ENCODE peak calls at places on chromosomes 16 and 17, in ten cellular contexts. O is sigmoid colon, P is fibroblast of pulmonary artery, S is ovary, F is endodermal cell, H is foreskin fibroblast, T is heart left ventricle, Q is tibial artery, U is AG10803, D is fibroblast of lung. Y is an unnamed sample.

GRCh38 chr17:76432712-76433336 is 20.1 kb downstream of the UBE2O start:
- DNase-seq in T (no peak), P (peak), D (no peak), U (no peak), F (peak), O (no peak), S (no peak), H (no peak), Q (no peak), Y (peak)

GRCh38 chr17:17325228-17325627 is 22.1 kb downstream of the NT5M start:
- DNase-seq in F (peak), O (no peak), H (no peak), U (no peak), P (no peak), D (no peak), S (no peak), Q (peak), T (no peak), Y (no peak)

GRCh38 chr17:30368896-30369720 is 9.6 kb upstream of the CPD start:
- DNase-seq in S (no peak), D (no peak), U (no peak), F (no peak), Q (no peak), H (no peak), T (no peak), P (no peak), O (no peak), Y (no peak)

GRCh38 chr16:86378831-86379504 is 131.4 kb upstream of the FOXF1 start:
- DNase-seq in P (no peak), Q (no peak), O (no peak), F (no peak), D (no peak), H (no peak), U (no peak), S (no peak), T (no peak), Y (no peak)

GRCh38 chr17:38748329-38749221 is at the start of gene PCGF2:
- DNase-seq in P (peak), H (peak), O (peak), D (peak), U (peak), Q (peak), S (peak), T (peak), F (peak), Y (peak)

GRCh38 chr16:23071202-23072083 is 77.8 kb downstream of the USP31 start:
- DNase-seq in T (no peak), H (no peak), P (peak), U (peak), Q (no peak), D (peak), S (peak), F (no peak), O (no peak), Y (no peak)

GRCh38 chr17:45367216-45367615 is 50.4 kb upstream of the MAP3K14 start:
- DNase-seq in U (no peak), S (peak), P (no peak), Q (no peak), O (peak), T (no peak), H (no peak), F (peak), D (no peak), Y (no peak)

GRCh38 chr16:17281052-17281451 is 189.7 kb downstream of the XYLT1 start:
- DNase-seq in D (no peak), S (no peak), U (no peak), O (no peak), P (no peak), H (no peak), Q (no peak), T (no peak), F (no peak), Y (no peak)

GRCh38 chr17:50361561-50362480 is 11.2 kb downstream of the MRPL27 start:
- DNase-seq in U (peak), H (peak), F (peak), D (peak), S (peak), Q (no peak), O (peak), P (peak), T (peak), Y (peak)

GRCh38 chr17:73231363-73231762 is 30.3 kb downstream of the CPSF4L start:
- DNase-seq in F (no peak), P (peak), D (peak), H (no peak), T (no peak), Q (no peak), S (no peak), U (peak), O (no peak), Y (peak)

GRCh38 chr17:16425698-16426659 is 10.6 kb downstream of the TRPV2 start:
- DNase-seq in F (no peak), D (no peak), T (no peak), U (no peak), O (no peak), Q (no peak), P (no peak), S (no peak), H (no peak), Y (no peak)

GRCh38 chr17:66076546-66077190 is 115.3 kb downstream of the CEP112 start:
- DNase-seq in U (no peak), Q (no peak), S (no peak), P (no peak), O (no peak), D (no peak), H (no peak), T (peak), F (peak), Y (no peak)

GRCh38 chr17:45228985-45229517 is 7.4 kb downstream of the FMNL1 start:
- DNase-seq in F (peak), H (peak), Q (peak), O (peak), D (peak), T (peak), U (peak), S (peak), P (peak), Y (peak)

GRCh38 chr16:3696425-3697218 is 20.7 kb downstream of the TRAP1 start:
- DNase-seq in H (peak), Q (no peak), U (peak), D (peak), F (no peak), P (peak), O (no peak), S (no peak), T (no peak), Y (no peak)

GRCh38 chr17:73976676-73977521 is 226.6 kb upstream of the RPL38 start:
- DNase-seq in S (no peak), P (peak), H (no peak), Q (no peak), F (no peak), D (peak), U (peak), T (peak), O (no peak), Y (no peak)

GRCh38 chr17:10151667-10152496 is 46.5 kb downstream of the GAS7 start:
- DNase-seq in T (no peak), H (no peak), S (no peak), P (no peak), F (no peak), Q (peak), D (peak), O (peak), U (no peak), Y (no peak)

GRCh38 chr17:50687200-50688066 is 20.3 kb downstream of the ANKRD40 start:
- DNase-seq in T (no peak), O (peak), U (peak), D (peak), F (peak), S (peak), P (peak), H (no peak), Q (peak), Y (no peak)

GRCh38 chr17:61251939-61252865 is 147.4 kb upstream of the TBX2 start:
- DNase-seq in S (peak), D (peak), F (peak), P (peak), H (peak), Q (peak), T (peak), O (peak), U (peak), Y (no peak)

GRCh38 chr16:70345840-70346239 is 863 bp upstream of the DDX19A start:
- DNase-seq in D (no peak), T (no peak), H (no peak), S (no peak), P (no peak), F (no peak), U (no peak), Q (no peak), O (no peak), Y (no peak)

GRCh38 chr17:44501866-44502265 is 1.3 kb downstream of the GPATCH8 start:
- DNase-seq in T (no peak), P (no peak), Q (no peak), O (no peak), S (no peak), H (no peak), U (no peak), F (no peak), D (peak), Y (peak)

GRCh38 chr17:80035937-80036714 is at the start of gene CCDC40:
- DNase-seq in Q (peak), F (peak), D (peak), U (peak), P (peak), T (peak), S (peak), H (peak), O (peak), Y (peak)

GRCh38 chr17:73710095-73710592 is 65.9 kb upstream of the SDK2 start:
- DNase-seq in Q (no peak), U (peak), S (no peak), H (no peak), F (peak), T (peak), D (peak), O (no peak), P (peak), Y (peak)

GRCh38 chr16:87160752-87161337 is 156.3 kb downstream of the C16orf95 start:
- DNase-seq in D (no peak), F (no peak), T (no peak), H (no peak), O (no peak), S (no peak), U (no peak), P (no peak), Q (no peak), Y (no peak)

GRCh38 chr16:11136600-11136999 is 119.4 kb downstream of the SOCS1 start:
- DNase-seq in P (peak), O (no peak), F (no peak), H (no peak), S (no peak), Q (peak), U (peak), T (peak), D (peak), Y (no peak)

GRCh38 chr16:84465154-84465553 is 39.3 kb downstream of the MEAK7 start:
- DNase-seq in H (no peak), O (peak), U (no peak), Q (no peak), D (no peak), P (no peak), T (no peak), F (peak), S (peak), Y (no peak)

GRCh38 chr16:57815987-57816745 is 13.9 kb upstream of the KIFC3 start:
- DNase-seq in U (peak), D (peak), S (peak), F (peak), O (peak), T (peak), Q (peak), H (peak), P (peak), Y (no peak)

GRCh38 chr17:68033636-68034451 is 1.7 kb upstream of the KPNA2 start:
- DNase-seq in D (peak), U (peak), F (peak), H (peak), O (no peak), T (no peak), P (peak), Q (no peak), S (no peak), Y (peak)

GRCh38 chr16:66515543-66516171 is 34.3 kb downstream of the TK2 start:
- DNase-seq in S (no peak), F (peak), O (peak), D (peak), H (peak), U (peak), T (no peak), P (peak), Q (peak), Y (peak)

GRCh38 chr16:78676351-78676750 is 576.9 kb downstream of the WWOX start:
- DNase-seq in P (no peak), S (no peak), F (peak), O (no peak), U (peak), T (no peak), D (peak), H (no peak), Q (no peak), Y (no peak)

GRCh38 chr17:80956321-80957190 is 35.1 kb upstream of the CHMP6 start:
- DNase-seq in H (no peak), P (no peak), S (no peak), T (peak), F (no peak), O (peak), U (no peak), Q (peak), D (no peak), Y (no peak)

GRCh38 chr16:57888128-57888527 is 82.8 kb downstream of the CNGB1 start:
- DNase-seq in Q (no peak), O (no peak), D (no peak), F (no peak), T (no peak), S (no peak), H (no peak), U (no peak), P (no peak), Y (no peak)

GRCh38 chr16:86459266-86459665 is 51.1 kb upstream of the FOXF1 start:
- DNase-seq in P (no peak), T (no peak), H (no peak), U (no peak), D (no peak), S (no peak), F (no peak), O (peak), Q (no peak), Y (no peak)

GRCh38 chr17:45414997-45415881 is 17.4 kb downstream of the ARHGAP27 start:
- DNase-seq in D (no peak), F (peak), S (no peak), U (no peak), P (no peak), H (no peak), Q (no peak), T (no peak), O (no peak), Y (no peak)

GRCh38 chr17:39169101-39169500 is 3.1 kb upstream of the ARL5C start:
- DNase-seq in D (no peak), P (no peak), U (no peak), H (no peak), S (no peak), T (no peak), F (no peak), Q (no peak), O (no peak), Y (no peak)

GRCh38 chr17:59666235-59666634 is 41.0 kb downstream of the PTRH2 start:
- DNase-seq in H (peak), T (no peak), F (no peak), Q (no peak), U (peak), P (peak), D (peak), O (no peak), S (no peak), Y (no peak)

GRCh38 chr17:59534583-59534982 is 30.8 kb upstream of the DHX40 start:
- DNase-seq in D (no peak), H (no peak), F (no peak), Q (no peak), O (no peak), U (peak), P (peak), S (no peak), T (no peak), Y (peak)

GRCh38 chr16:25966172-25967097 is 274.7 kb downstream of the HS3ST4 start:
- DNase-seq in T (no peak), U (no peak), F (no peak), S (no peak), P (no peak), H (no peak), D (no peak), O (no peak), Q (no peak), Y (no peak)

GRCh38 chr17:20066253-20066652 is 57.1 kb downstream of the SPECC1 start:
- DNase-seq in F (no peak), S (peak), H (peak), D (peak), U (peak), Q (peak), T (peak), P (peak), O (peak), Y (no peak)

GRCh38 chr17:40192961-40193360 is 15.7 kb downstream of the RAPGEFL1 start:
- DNase-seq in F (no peak), D (no peak), P (no peak), Q (no peak), O (no peak), U (no peak), H (no peak), T (no peak), S (no peak), Y (no peak)

GRCh38 chr17:40194821-40195220 is 17.6 kb downstream of the RAPGEFL1 start:
- DNase-seq in F (no peak), Q (no peak), U (no peak), T (no peak), P (no peak), D (no peak), S (no peak), H (no peak), O (no peak), Y (no peak)

GRCh38 chr17:40190197-40191021 is 13.1 kb downstream of the RAPGEFL1 start:
- DNase-seq in S (no peak), F (peak), D (no peak), P (no peak), O (no peak), T (no peak), Q (no peak), U (no peak), H (no peak), Y (peak)

GRCh38 chr17:40188694-40189093 is 11.4 kb downstream of the RAPGEFL1 start:
- DNase-seq in S (no peak), O (no peak), T (no peak), H (no peak), F (no peak), U (no peak), P (no peak), D (no peak), Q (no peak), Y (no peak)

DNA sequence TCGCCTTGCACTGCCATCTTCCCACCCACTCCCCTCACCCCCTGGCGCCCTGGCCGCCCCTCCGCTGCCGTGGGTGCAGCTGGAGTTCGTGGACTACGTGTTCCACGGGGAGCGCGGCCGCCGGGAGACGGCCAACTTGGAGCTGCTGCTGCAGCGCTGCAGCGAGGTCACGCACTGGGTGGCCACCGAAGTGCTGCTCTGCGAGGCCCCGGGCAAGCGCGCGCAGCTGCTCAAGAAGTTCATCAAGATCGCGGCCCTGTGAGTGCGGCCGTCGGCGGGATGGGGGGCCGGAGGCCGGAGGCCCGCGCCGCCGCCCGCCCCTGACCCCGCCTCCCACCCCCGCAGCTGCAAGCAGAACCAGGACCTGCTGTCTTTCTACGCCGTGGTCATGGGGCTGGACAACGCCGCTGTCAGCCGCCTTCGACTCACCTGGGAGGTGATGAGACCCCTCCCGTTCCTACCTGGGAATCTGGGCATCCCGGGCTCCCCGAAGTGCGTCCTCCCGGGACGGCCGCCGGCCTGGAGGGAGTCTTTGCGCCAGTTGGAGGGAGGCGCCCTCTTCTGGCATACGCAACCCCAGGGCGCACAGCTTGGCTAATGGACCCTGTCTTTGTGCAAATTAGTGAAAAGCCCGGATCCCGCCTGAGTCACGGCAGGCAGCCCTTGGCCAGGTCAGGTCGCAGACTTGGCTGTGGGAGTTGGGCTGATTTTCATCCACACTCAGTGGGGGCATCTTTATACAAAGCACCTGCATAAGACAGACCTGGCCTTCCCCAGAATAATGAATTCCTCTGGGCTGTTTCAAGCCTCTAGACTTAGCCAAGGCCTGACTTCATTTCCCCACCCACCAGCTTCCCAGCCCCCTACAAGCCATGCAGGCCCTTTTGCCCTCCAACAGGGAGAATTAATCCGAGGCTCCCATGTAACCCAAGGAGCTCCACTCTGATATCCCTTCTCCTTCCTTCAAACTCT is 14.3 kb downstream of the RAPGEFL1 start:
- DNase-seq in O (peak), P (peak), H (peak), F (peak), Q (peak), U (peak), T (peak), S (peak), D (peak), Y (peak)
- H3K4me3 ChIP-seq in O (peak), P (peak), H (peak), F (peak), Q (peak), U (peak), T (peak), S (peak), D (peak), Y (peak)

GRCh38 chr17:202501-202951 is 21.1 kb upstream of the DOC2B start:
- DNase-seq in U (no peak), D (no peak), P (no peak), T (no peak), Q (no peak), H (no peak), O (peak), F (no peak), S (no peak), Y (no peak)

GRCh38 chr17:205176-205538 is 23.7 kb upstream of the DOC2B start:
- DNase-seq in F (no peak), S (no peak), Q (no peak), H (no peak), T (no peak), P (no peak), U (no peak), D (no peak), O (peak), Y (no peak)

GRCh38 chr17:206941-207560 is 25.6 kb upstream of the DOC2B start:
- DNase-seq in Q (no peak), H (no peak), T (no peak), O (peak), F (no peak), S (no peak), D (no peak), P (no peak), U (no peak), Y (no peak)

GRCh38 chr17:205817-206216 is 24.4 kb upstream of the DOC2B start:
- DNase-seq in U (no peak), S (no peak), T (no peak), P (no peak), Q (no peak), D (no peak), H (no peak), O (peak), F (no peak), Y (no peak)

GRCh38 chr17:204427-205175 is 23.2 kb upstream of the DOC2B start:
- DNase-seq in D (no peak), O (peak), H (no peak), Q (no peak), T (no peak), U (no peak), F (no peak), P (no peak), S (no peak), Y (no peak)
- H3K4me3 ChIP-seq in D (no peak), O (no peak), H (no peak), Q (no peak), T (no peak), U (no peak), F (no peak), P (no peak), S (no peak), Y (no peak)

GRCh38 chr17:57874058-57874419 is 24.2 kb upstream of the MRPS23 start:
- DNase-seq in T (no peak), D (no peak), P (no peak), F (no peak), U (no peak), H (no peak), Q (no peak), S (no peak), O (no peak), Y (no peak)
- H3K4me3 ChIP-seq in T (peak), D (peak), P (no peak), F (no peak), U (peak), H (no peak), Q (peak), S (peak), O (peak), Y (no peak)

DNA sequence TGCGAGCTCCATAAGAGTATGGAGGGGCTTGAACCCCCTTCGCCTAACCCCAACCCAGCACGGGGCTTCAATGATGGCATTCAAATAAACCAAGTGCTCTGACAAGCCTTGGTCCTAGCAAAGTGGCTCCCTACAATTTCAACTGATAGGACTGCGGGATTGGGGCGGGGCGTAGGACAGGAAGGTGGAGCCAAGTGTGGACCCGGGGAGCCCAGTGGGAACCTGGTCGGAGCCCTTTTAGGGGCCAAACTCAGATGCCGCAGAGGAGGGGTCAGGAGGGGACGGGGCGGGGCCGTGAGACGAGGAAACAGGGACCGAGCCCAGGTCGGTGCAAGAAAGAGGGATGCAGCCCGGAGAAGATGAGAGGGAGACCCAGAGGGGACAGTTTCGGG is 13.2 kb upstream of the CDIPT start:
- DNase-seq in U (no peak), H (no peak), T (no peak), P (no peak), Q (no peak), D (no peak), O (no peak), F (peak), S (no peak), Y (no peak)
- H3K4me3 ChIP-seq in U (peak), H (peak), T (peak), P (peak), Q (no peak), D (peak), O (peak), F (no peak), S (no peak), Y (no peak)

GRCh38 chr17:64508683-64509082 is 1.9 kb downstream of the CEP95 start:
- DNase-seq in O (no peak), T (no peak), H (no peak), F (no peak), S (no peak), D (no peak), U (no peak), P (no peak), Q (no peak), Y (no peak)
- H3K4me3 ChIP-seq in O (no peak), T (no peak), H (peak), F (peak), S (no peak), D (peak), U (peak), P (peak), Q (no peak), Y (peak)